ENCODE peak calls at places on chromosomes 5 and 9, in four cellular contexts. E is K562, Y is HepG2, X is GM12878. C is an unnamed sample.
A peak's percentile ranks its signal among the peaks of the same experiment; 100 is the strongest.

GRCh38 chr5:98902733-98903132 is 26.1 kb downstream of the CHD1 start:
- DNase-seq in E (no peak), Y (no peak), X (no peak), C (no peak)

GRCh38 chr9:106172265-106172664 is 477.9 kb downstream of the TMEM38B start:
- DNase-seq in E (no peak), Y (no peak), X (no peak), C (no peak)

GRCh38 chr9:136098844-136099243 is 3.8 kb upstream of the NACC2 start:
- DNase-seq in E (no peak), Y (no peak), X (no peak), C (no peak)

GRCh38 chr9:136436055-136436634 is 3.5 kb downstream of the INPP5E start:
- DNase-seq in E (no peak), Y (no peak), X (no peak), C (no peak)

GRCh38 chr9:136626740-136627642 is 35.7 kb upstream of the EGFL7 start:
- DNase-seq in E (peak; percentile 63), Y (peak; percentile 89), X (no peak), C (peak; percentile 57)

GRCh38 chr5:138230261-138230660 is 17.1 kb upstream of the CDC23 start:
- DNase-seq in E (no peak), Y (no peak), X (no peak), C (no peak)

GRCh38 chr5:129271309-129271708 is 176.8 kb downstream of the ISOC1 start:
- DNase-seq in E (no peak), Y (no peak), X (no peak), C (no peak)

GRCh38 chr9:70868661-70869652 is 252.5 kb downstream of the TRPM3 start:
- DNase-seq in E (no peak), Y (no peak), X (no peak), C (no peak)

GRCh38 chr9:116162241-116162781 is 8.7 kb downstream of the PAPPA start:
- DNase-seq in E (no peak), Y (peak; percentile 1), X (no peak), C (no peak)

GRCh38 chr9:88322906-88323566 is 65.2 kb upstream of the SPIN1 start:
- DNase-seq in E (no peak), Y (no peak), X (no peak), C (no peak)

DNA sequence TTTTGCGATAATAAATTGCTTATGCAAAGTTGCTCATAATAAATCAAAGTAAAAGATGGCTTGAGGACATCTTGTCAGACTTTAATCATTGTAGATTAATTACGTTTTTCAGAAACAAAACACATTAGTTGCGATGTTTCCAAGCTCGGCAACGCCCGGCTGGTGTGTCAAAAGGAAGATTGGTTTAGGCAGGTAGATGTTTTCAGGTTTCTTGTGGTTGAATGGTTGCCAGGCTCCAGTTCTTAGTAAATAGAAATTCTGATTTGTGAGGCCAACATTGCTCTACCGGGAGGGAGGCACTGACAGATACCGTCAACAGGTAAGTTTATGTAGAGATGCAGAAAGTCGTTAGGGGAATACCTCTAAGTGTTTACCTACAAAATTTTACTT is 280.3 kb downstream of the NPR3 start:
- DNase-seq in E (no peak), Y (no peak), X (no peak), C (no peak)
- TF ChIP-seq CHD4 in E (no peak), Y (no peak), X (no peak), C (no peak)

DNA sequence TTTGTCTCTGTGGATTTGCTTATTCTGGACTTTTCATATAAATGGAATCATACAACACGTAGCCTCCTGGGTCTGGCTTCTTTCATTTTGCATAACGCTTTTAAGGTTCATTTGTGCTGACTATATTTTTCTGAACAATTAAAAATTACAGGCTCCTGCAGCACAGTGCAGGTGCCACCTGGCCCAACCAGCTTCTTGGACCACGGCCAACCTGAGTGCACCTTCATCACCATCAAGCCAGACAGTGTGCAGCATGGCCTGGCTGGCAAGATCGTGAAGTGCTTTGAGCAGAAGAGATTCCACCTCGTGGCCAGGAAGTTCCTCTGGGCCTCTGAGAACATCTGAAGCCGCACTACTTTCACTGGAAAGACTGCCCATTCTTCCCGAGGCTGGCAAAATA is 53.5 kb upstream of the COL15A1 start:
- DNase-seq in E (no peak), Y (no peak), X (no peak), C (no peak)
- TF ChIP-seq MYC in E (no peak), Y (no peak), X (no peak), C (no peak)

GRCh38 chr9:129394920-129395279 is 216.8 kb upstream of the IER5L start:
- DNase-seq in E (no peak), Y (no peak), X (no peak), C (no peak)

GRCh38 chr9:129393064-129393463 is 215.0 kb upstream of the IER5L start:
- DNase-seq in E (no peak), Y (no peak), X (no peak), C (no peak)

GRCh38 chr9:129394011-129394919 is 216.2 kb upstream of the IER5L start:
- DNase-seq in E (no peak), Y (no peak), X (no peak), C (no peak)

GRCh38 chr9:129391215-129391614 is 213.2 kb upstream of the IER5L start:
- DNase-seq in E (no peak), Y (no peak), X (no peak), C (no peak)

GRCh38 chr9:129392093-129392541 is 214.1 kb upstream of the IER5L start:
- DNase-seq in E (no peak), Y (no peak), X (no peak), C (no peak)
- TF ChIP-seq CHD4 in E (no peak), Y (no peak), X (no peak), C (no peak)

DNA sequence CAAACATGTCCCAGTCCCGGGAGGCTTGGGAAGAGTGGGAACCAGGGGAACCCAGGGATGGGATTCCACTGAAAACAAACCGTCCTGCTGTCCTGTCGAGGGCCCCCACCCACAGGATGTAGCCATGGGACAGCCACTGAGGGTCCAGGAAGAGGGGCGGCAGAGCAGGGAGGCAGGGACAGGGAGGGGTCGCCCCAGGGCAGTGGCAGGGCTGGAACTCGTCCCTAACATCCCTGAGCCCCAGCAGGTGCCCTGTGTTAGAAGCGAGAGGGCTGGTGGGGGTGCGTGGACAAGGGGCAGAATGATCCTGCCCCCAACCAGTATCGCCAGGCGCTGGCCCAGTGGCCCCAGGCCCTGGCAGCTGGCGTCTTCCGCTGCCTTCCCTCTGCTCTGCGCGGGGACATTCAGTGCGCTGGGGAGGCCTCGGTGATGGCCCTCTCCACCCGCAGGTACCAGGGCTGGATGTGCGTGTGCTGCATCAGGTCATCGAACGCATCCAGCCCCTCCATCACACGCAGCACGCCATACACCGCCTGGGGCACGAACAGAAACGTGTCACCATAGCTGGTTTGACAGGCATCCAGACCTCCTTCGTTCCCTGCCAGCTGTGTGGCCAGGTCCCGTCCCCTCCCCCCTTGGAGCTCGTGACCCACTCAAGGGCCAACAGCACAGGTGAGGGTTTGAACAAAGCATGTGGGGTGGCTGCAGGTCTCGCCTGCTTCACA is 6.6 kb downstream of the PTGES2 start:
- DNase-seq in E (no peak), Y (no peak), X (no peak), C (no peak)
- TF ChIP-seq MYC in E (no peak), Y (no peak), X (no peak), C (no peak)

GRCh38 chr5:53820802-53821171 is 260.3 kb downstream of the NDUFS4 start:
- DNase-seq in E (no peak), Y (no peak), X (peak; percentile 83), C (no peak)
- TF ChIP-seq CHD4 in E (no peak), Y (no peak), X (no peak), C (no peak)

GRCh38 chr5:37871023-37871815 is 31.4 kb upstream of the GDNF start:
- DNase-seq in E (no peak), Y (no peak), X (no peak), C (no peak)
- TF ChIP-seq MYC in E (no peak), Y (no peak), X (no peak), C (no peak)

GRCh38 chr5:58259685-58260152 is 200.2 kb downstream of the PLK2 start:
- DNase-seq in E (no peak), Y (peak; percentile 3), X (no peak), C (peak; percentile 96)
- TF ChIP-seq CHD4 in E (no peak), Y (no peak), X (no peak), C (no peak)

C was measured in A549.